ENCODE peak calls at places on chromosome 15, in eight cellular contexts. V is CD8-positive, alpha-beta T cell; W is astrocyte; B is adrenal gland; C is activated B cell treated with CpG ODN at 0.5 μM for 24 hours; P is foreskin fibroblast; I is upper lobe of left lung; S is uterus. N is an unnamed sample.

GRCh38 chr15:33064878-33065277 is 129.6 kb downstream of the FMN1 start:
- DNase-seq in S (no peak), I (no peak), W (peak), B (no peak), P (peak), V (no peak), C (no peak), N (no peak)

GRCh38 chr15:77542491-77543001 is 90.2 kb downstream of the LINGO1 start:
- DNase-seq in C (no peak), B (no peak), P (peak), V (no peak), S (no peak), I (peak), W (peak), N (no peak)

GRCh38 chr15:73792429-73792828 is 39.3 kb upstream of the INSYN1 start:
- DNase-seq in P (no peak), S (no peak), I (no peak), C (no peak), W (no peak), V (no peak), B (no peak), N (no peak)

GRCh38 chr15:80173022-80173759 is 20.4 kb downstream of the FAH start:
- DNase-seq in V (peak), P (no peak), I (no peak), W (no peak), C (peak), B (peak), S (peak), N (peak)

GRCh38 chr15:59993950-59994401 is 10.1 kb upstream of the FOXB1 start:
- DNase-seq in C (no peak), P (no peak), B (no peak), I (peak), S (no peak), V (no peak), W (no peak), N (peak)

GRCh38 chr15:40941528-40942336 is 11.5 kb upstream of the CHAC1 start:
- DNase-seq in W (peak), P (peak), V (peak), S (peak), B (peak), C (peak), I (peak), N (peak)

GRCh38 chr15:78133801-78134200 is 2.6 kb upstream of the CIB2 start:
- DNase-seq in V (no peak), C (no peak), I (no peak), B (no peak), P (no peak), W (no peak), S (no peak), N (no peak)

GRCh38 chr15:62737551-62737950 is 305.0 kb upstream of the TPM1 start:
- DNase-seq in V (no peak), S (no peak), W (no peak), C (no peak), P (no peak), B (no peak), I (no peak), N (no peak)

GRCh38 chr15:38975282-38975990 is 410.8 kb upstream of the RASGRP1 start:
- DNase-seq in B (no peak), W (no peak), V (no peak), I (no peak), C (no peak), S (no peak), P (no peak), N (no peak)

GRCh38 chr15:34837246-34838016 is 42.1 kb upstream of the ACTC1 start:
- DNase-seq in S (no peak), C (no peak), V (no peak), B (peak), I (no peak), P (peak), W (peak), N (no peak)

GRCh38 chr15:62756995-62757360 is 285.6 kb upstream of the TPM1 start:
- DNase-seq in P (no peak), C (no peak), W (no peak), B (no peak), S (no peak), I (no peak), V (no peak), N (no peak)

GRCh38 chr15:75620043-75620775 is 5.3 kb downstream of the SNUPN start:
- DNase-seq in B (no peak), S (peak), P (no peak), W (peak), C (no peak), I (no peak), V (no peak), N (no peak)

GRCh38 chr15:95076381-95076780 is 845.0 kb downstream of the MCTP2 start:
- DNase-seq in P (no peak), C (no peak), S (no peak), I (no peak), B (no peak), V (no peak), W (no peak), N (no peak)

GRCh38 chr15:22995786-22996185 is 15.6 kb upstream of the CYFIP1 start:
- DNase-seq in B (no peak), I (no peak), C (no peak), S (no peak), P (no peak), W (no peak), V (no peak), N (no peak)

GRCh38 chr15:22992026-22992331 is 11.8 kb upstream of the CYFIP1 start:
- DNase-seq in W (no peak), C (no peak), I (no peak), V (no peak), S (no peak), B (peak), P (no peak), N (no peak)

GRCh38 chr15:22988811-22989210 is 8.6 kb upstream of the CYFIP1 start:
- DNase-seq in S (no peak), C (no peak), W (no peak), B (peak), V (no peak), I (no peak), P (no peak), N (no peak)

DNA sequence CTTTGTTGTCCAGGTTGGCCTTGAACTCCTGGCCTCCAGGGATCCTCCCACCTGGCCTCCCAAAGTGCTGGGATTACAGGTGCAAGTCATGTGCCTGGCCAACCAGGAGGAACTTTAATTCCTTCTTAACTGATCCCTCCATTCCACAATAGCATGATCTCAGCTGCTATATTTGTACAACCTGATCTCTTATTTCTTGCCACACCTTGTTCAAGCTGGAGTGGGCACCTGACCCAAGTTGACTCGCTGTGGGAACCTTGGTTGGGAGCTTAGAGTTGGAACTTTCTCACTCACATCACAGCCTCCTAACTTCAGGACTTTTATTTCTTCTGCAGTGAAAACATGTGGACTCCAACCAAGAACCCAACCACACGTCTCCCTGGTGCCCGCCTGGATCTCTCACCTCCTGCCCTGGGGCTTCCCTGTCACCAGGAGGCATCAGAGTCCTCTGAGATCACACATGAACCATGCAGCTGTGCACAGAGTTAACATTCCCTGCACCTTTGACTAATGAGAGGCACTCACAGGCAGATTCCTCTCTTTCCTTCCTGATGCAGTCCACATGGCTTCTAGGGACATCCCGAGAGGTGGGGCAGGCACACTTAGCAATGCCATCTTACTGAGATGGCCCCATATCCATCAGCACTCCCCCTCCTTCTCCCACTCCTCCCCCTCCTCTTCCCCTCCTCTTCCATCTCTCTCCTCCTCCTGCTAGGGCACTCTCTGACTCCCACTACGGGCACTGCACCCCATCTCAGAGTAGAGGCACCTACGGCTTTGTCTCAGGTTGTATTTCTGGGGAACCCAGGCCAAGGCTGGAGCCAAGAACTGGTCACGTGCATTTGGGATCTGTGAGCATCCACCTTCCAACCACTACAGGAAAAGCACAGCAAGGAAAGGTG is 9.7 kb upstream of the CYFIP1 start:
- DNase-seq in V (no peak), P (no peak), S (no peak), B (peak), W (no peak), C (no peak), I (no peak), N (no peak)
- TF ChIP-seq CTCF in V (no peak), P (no peak), S (no peak), B (no peak), W (no peak), C (no peak), I (no peak), N (no peak)

GRCh38 chr15:58383876-58384275 is 47.9 kb upstream of the LIPC start:
- DNase-seq in S (no peak), V (no peak), B (no peak), I (no peak), P (no peak), W (no peak), C (no peak), N (no peak)
- TF ChIP-seq CTCF in S (no peak), V (no peak), B (no peak), I (no peak), P (no peak), W (no peak), C (no peak), N (no peak)

DNA sequence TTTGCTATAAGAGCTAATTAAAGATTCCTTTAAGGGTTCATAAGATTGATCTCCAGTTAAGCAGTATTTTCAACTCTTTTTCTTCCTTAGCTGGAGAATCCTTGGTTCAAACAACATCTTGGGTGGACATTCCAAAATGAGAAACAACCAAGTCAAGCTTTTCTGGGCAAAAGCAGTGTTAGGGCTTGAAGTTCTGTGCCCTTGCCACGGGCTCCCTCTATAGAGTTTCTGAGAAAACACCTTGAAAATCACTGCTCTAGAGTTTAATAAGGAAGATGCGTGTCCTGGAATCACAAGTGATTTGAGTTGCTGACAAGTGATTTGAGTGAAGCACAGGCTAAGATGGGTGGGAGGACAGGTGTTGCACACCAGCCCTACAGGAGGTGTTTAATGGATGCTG is 128.9 kb downstream of the SLCO3A1 start:
- DNase-seq in I (no peak), W (no peak), C (no peak), V (no peak), S (no peak), P (no peak), B (no peak), N (no peak)
- TF ChIP-seq CTCF in I (no peak), W (no peak), C (no peak), V (no peak), S (no peak), P (no peak), B (no peak), N (no peak)

DNA sequence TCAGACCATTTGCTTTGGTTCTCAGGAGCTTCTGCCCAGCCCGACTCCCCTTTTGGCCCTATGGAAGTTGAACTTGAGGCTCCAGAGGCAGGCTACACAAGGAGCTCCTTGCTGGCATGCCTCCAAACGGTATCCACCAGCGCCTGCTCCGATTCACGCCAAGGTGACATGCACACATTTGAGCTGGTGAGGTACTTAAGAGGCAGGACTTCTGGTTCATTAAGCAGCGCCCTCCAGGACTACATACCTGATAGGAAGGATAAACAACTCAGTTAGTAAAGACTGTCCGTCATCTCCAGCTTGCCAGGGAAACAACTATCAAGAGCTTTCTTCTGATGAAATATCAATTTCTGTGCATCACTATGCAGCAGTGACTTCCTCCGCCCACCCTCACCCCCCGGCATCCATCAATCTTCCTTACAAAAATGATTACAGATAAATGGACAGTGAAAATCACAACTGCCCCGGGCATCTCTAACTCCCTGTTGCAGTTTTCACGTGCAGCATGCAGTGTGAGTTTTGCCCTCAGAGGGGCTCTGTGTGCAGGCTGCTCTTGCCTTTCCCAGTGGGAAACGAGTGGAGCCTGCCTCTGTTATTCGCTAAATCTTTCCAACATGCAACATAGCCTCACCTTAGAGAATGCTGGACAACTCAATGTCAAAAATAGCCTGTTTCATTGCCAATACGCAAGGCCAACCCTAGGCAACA is 122.9 kb downstream of the ARRDC4 start:
- DNase-seq in C (no peak), P (no peak), I (no peak), S (no peak), B (no peak), V (no peak), W (no peak), N (no peak)
- TF ChIP-seq CTCF in C (no peak), P (no peak), I (no peak), S (no peak), B (no peak), V (no peak), W (no peak), N (peak)

GRCh38 chr15:92051726-92052125 is 198.2 kb downstream of the SLCO3A1 start:
- DNase-seq in I (no peak), B (no peak), W (no peak), C (no peak), S (no peak), V (no peak), P (no peak), N (no peak)

GRCh38 chr15:92056875-92057274 is 203.4 kb downstream of the SLCO3A1 start:
- DNase-seq in W (no peak), C (no peak), P (no peak), V (no peak), B (no peak), I (no peak), S (no peak), N (no peak)

GRCh38 chr15:92049290-92050008 is 195.9 kb downstream of the SLCO3A1 start:
- DNase-seq in I (no peak), V (no peak), S (no peak), W (no peak), C (no peak), P (no peak), B (no peak), N (no peak)

GRCh38 chr15:92050220-92050898 is 196.9 kb downstream of the SLCO3A1 start:
- DNase-seq in S (no peak), B (no peak), C (no peak), I (no peak), W (no peak), P (no peak), V (no peak), N (no peak)

DNA sequence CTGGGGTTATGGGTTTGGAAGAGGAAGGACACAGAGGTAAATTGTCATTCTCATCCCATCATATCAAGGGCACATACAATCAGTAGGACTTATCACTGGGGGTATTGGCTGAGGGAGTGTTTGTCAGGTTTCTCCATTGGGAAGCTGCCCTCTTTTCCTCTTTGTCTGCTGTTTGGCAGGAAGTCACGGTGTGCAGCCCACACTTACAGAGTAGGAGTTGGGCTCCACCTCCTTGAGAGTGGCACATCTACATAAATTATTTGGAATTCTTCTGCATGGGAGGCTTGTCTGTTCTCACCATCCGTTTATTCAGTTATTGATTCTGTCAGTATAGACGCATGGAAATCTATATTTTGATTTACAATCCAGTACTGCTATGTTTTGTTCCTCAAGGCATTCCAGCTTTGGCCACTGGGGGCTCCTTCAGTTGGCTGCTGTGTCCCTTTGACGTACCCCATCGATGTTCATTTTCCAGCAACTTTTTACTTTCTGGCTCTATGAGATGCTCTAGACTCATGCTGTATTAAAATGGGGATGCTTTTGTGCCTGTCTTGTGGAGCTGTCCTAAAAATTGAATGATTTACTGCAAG is 200.3 kb downstream of the SLCO3A1 start:
- DNase-seq in I (no peak), V (no peak), B (no peak), P (no peak), S (no peak), W (no peak), C (no peak), N (no peak)
- TF ChIP-seq CTCF in I (no peak), V (no peak), B (no peak), P (peak), S (no peak), W (peak), C (no peak), N (peak)